ENCODE peak calls at places on chromosomes 12 and 14, in nine cellular contexts. V, O, W, T, X, C, Y, D and A are unnamed samples.
A peak's percentile ranks its signal among the peaks of the same experiment; 100 is the strongest.

GRCh38 chr12:116818341-116818856 is 62.8 kb downstream of the HRK start:
- DNase-seq in O (no peak), C (no peak), Y (no peak), V (no peak), D (no peak), T (no peak), X (peak; percentile 37), W (no peak), A (peak; percentile 10)

GRCh38 chr12:111361717-111362576 is 6.9 kb downstream of the PHETA1 start:
- DNase-seq in W (peak; percentile 37), Y (no peak), T (peak; percentile 90), X (peak; percentile 36), V (peak; percentile 54), O (no peak), C (no peak), D (no peak), A (no peak)

GRCh38 chr12:12275874-12276273 is 9.0 kb upstream of the LRP6 start:
- DNase-seq in X (no peak), C (no peak), T (no peak), V (no peak), Y (no peak), O (no peak), W (no peak), D (no peak), A (no peak)

GRCh38 chr14:61525293-61526011 is 169.9 kb upstream of the HIF1A start:
- DNase-seq in W (peak; percentile 58), O (peak; percentile 54), X (peak; percentile 73), D (peak; percentile 33), C (peak; percentile 65), V (peak; percentile 68), T (peak; percentile 94), Y (no peak), A (peak; percentile 24)

GRCh38 chr14:23095196-23096108 is at the start of gene C14orf119:
- DNase-seq in Y (peak; percentile 99), T (peak; percentile 96), O (peak; percentile 97), V (peak; percentile 100), X (peak; percentile 100), W (peak; percentile 100), D (peak; percentile 100), C (peak; percentile 93), A (peak; percentile 99)

GRCh38 chr12:119913931-119914330 is 36.8 kb upstream of the CIT start:
- DNase-seq in W (no peak), Y (no peak), X (no peak), O (no peak), C (no peak), D (no peak), T (no peak), V (no peak), A (no peak)

GRCh38 chr12:118536306-118536900 is 160.0 kb downstream of the SUDS3 start:
- DNase-seq in Y (no peak), V (no peak), C (no peak), D (no peak), W (no peak), O (no peak), T (no peak), X (no peak), A (no peak)

GRCh38 chr12:124823272-124823970 is 40.2 kb downstream of the SCARB1 start:
- DNase-seq in D (no peak), X (no peak), C (no peak), T (no peak), V (no peak), W (no peak), Y (no peak), O (no peak), A (no peak)

GRCh38 chr14:32343926-32344430 is 14.9 kb downstream of the AKAP6 start:
- DNase-seq in O (no peak), W (no peak), X (no peak), T (no peak), D (no peak), C (no peak), Y (no peak), V (no peak), A (no peak)

GRCh38 chr14:104751539-104752337 is 1.2 kb upstream of the SIVA1 start:
- DNase-seq in T (no peak), Y (no peak), W (no peak), D (no peak), C (no peak), O (peak; percentile 8), X (no peak), V (peak; percentile 63), A (no peak)

GRCh38 chr12:26789731-26790644 is 43.0 kb downstream of the ITPR2 start:
- DNase-seq in C (no peak), O (no peak), W (no peak), X (no peak), T (peak; percentile 15), Y (peak; percentile 24), V (no peak), D (no peak), A (no peak)

GRCh38 chr12:12403264-12404248 is 46.7 kb downstream of the BORCS5 start:
- DNase-seq in V (no peak), T (no peak), W (peak; percentile 77), Y (no peak), C (no peak), X (no peak), D (no peak), O (no peak), A (no peak)

GRCh38 chr14:70857499-70857895 is 48.2 kb upstream of the MAP3K9 start:
- DNase-seq in T (no peak), D (no peak), C (no peak), Y (no peak), W (no peak), X (no peak), O (no peak), V (no peak), A (no peak)

DNA sequence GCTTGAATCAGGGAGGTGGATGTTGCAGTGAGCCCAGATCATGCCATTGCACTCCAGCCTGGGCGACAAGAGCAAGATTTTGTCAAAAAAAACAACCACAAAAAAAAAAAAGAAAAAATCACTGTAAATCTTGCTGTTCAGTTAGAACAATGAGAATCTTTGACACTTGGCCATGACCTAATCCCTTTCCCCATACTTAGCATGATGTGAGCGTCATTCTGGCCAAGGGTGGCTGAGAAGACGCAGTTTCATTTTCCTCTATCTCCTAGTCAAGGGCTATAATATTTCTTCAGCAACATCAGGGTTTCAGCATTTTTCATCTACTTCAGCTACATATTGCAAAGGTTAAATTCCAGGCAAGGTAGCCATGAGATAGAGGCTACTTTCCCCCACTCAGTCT is 599.4 kb upstream of the MDGA2 start:
- DNase-seq in D (no peak), V (no peak), T (no peak), X (no peak), O (no peak), W (no peak), C (no peak), Y (no peak), A (no peak)
- H3K27me3 ChIP-seq in D (no peaks in the 10 kb centered on the region), V (no peaks in the 10 kb centered on the region), T (no peaks in the 10 kb centered on the region), X (no peaks in the 10 kb centered on the region), O (no peaks in the 10 kb centered on the region), W (no peaks in the 10 kb centered on the region), C (no peaks in the 10 kb centered on the region), Y (no peaks in the 10 kb centered on the region), A (no peaks in the 10 kb centered on the region)

DNA sequence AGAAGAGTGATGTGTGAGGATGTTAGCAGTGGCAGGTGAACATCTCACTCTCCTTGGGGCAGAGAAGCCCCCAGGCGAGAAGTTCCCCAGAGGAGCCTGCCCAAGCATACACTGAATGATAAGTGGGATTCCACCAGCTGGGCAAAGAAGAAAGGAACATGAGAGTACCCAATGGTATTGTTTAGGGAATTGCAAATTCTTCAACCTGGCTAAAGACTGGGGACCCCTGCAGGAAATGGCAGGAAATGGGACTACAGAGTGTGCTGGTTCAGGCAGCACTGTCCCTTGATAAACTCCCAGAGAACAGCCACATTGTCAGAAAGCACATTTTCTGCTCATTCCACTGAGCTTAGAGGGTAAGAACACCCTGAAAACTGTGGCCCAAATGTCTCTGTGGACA is 121.3 kb downstream of the RPS29 start:
- DNase-seq in D (no peak), W (no peak), Y (no peak), X (no peak), C (no peak), T (no peak), V (no peak), O (no peak), A (no peak)
- TF ChIP-seq CTCF in D (no peak), W (no peak), Y (no peak), X (no peak), C (no peak), T (no peak), V (no peak), O (no peak), A (no peak)

GRCh38 chr12:49345840-49346658 is 639 bp upstream of the DNAJC22 start:
- DNase-seq in O (no peak), D (no peak), X (peak; percentile 14), V (no peak), Y (no peak), T (no peak), C (peak; percentile 42), W (peak; percentile 23), A (no peak)

GRCh38 chr12:49344486-49345047 is 2.1 kb upstream of the DNAJC22 start:
- DNase-seq in C (no peak), O (no peak), Y (no peak), W (no peak), T (no peak), V (no peak), D (no peak), X (no peak), A (no peak)

GRCh38 chr12:49346659-49347306 is at the start of gene DNAJC22:
- DNase-seq in V (no peak), T (peak; percentile 31), W (peak; percentile 73), C (peak; percentile 71), O (peak; percentile 7), X (no peak), Y (no peak), D (no peak), A (no peak)

GRCh38 chr12:49342914-49343731 is 3.6 kb upstream of the DNAJC22 start:
- DNase-seq in T (no peak), O (no peak), C (no peak), W (peak; percentile 32), X (no peak), D (no peak), Y (no peak), V (no peak), A (no peak)

DNA sequence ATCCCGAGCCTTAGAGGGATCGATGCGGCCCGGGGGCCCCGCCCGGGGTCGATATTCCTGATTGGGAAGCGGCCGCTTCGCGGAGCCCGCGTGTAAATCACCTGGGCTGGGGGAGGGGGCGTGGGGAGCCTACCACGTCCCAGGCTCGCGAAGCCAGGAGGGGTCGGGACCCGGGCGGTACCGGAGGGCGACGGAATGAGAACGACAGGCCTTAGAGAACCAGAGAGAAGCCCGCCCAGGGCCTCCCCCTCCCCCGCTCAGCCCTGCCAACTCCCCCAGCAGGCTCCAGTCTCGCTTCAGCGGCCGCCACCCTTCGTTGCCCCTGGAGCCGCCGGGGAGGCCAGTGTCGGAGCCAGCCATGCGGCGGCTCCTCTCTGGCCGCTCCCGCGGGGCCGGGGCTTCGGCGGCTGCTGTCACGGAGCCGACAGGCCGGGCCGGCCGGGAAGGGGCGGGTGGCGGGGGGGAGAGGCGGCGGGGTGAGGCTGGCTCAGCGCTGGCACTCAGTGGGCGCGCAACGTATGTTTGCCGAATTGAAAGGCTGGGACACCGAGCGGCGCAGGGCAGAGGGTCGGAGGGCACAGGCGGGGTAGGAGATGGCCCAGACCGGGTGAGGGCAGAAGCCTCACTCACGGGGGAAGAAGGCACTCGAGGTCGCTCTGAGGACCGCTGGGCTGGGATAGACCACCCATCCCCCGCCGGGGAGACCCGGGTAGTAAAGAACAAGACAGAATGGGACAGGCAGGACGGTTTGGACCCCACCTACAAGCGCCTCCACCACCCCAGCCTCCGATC is 1.4 kb upstream of the DNAJC22 start:
- DNase-seq in T (no peak), Y (no peak), O (no peak), C (peak; percentile 56), X (peak; percentile 29), V (no peak), D (no peak), W (peak; percentile 70), A (no peak)
- H3K27me3 ChIP-seq in T (peaks cover 45% of the 10 kb centered on the region), Y (peaks cover 50% of the 10 kb centered on the region), O (peaks cover 85% of the 10 kb centered on the region), C (no peaks in the 10 kb centered on the region), X (peaks cover 22% of the 10 kb centered on the region), V (no peaks in the 10 kb centered on the region), D (peaks cover 10% of the 10 kb centered on the region), W (peaks cover 69% of the 10 kb centered on the region), A (peaks cover 90% of the 10 kb centered on the region)

GRCh38 chr12:108129017-108129812 is at the start of gene WSCD2:
- DNase-seq in D (peak; percentile 21), W (peak; percentile 82), O (peak; percentile 42), X (no peak), C (no peak), V (peak; percentile 62), Y (no peak), T (peak; percentile 8), A (no peak)
- TF ChIP-seq CTCF in D (peak; percentile 29), W (peak; percentile 43), O (peak; percentile 4), X (no peak), C (no peak), V (no peak), Y (no peak), T (no peak), A (no peak)